ENCODE peak calls at places on chromosomes 12 and 14, in ten cellular contexts. C, F, X, W, K, D, R, L, Q and N are unnamed samples.

GRCh38 chr12:76226397-76226796 is 121.8 kb downstream of the BBS10 start:
- DNase-seq in W (no peak), F (no peak), K (no peak), C (no peak), Q (no peak), R (no peak), D (no peak), X (no peak), L (no peak), N (no peak)

GRCh38 chr12:55720894-55721444 is 776 bp downstream of the RDH5 start:
- DNase-seq in R (no peak), C (peak), F (peak), L (no peak), Q (no peak), D (peak), W (peak), X (peak), K (peak), N (peak)

GRCh38 chr12:4960030-4960429 is 50.3 kb downstream of the KCNA1 start:
- DNase-seq in R (no peak), L (no peak), Q (no peak), W (no peak), F (no peak), D (no peak), C (no peak), K (no peak), X (no peak), N (peak)

GRCh38 chr12:101908395-101908794 is 31.0 kb downstream of the DRAM1 start:
- DNase-seq in L (no peak), C (peak), D (peak), W (no peak), X (no peak), Q (no peak), F (no peak), K (no peak), R (no peak), N (no peak)

GRCh38 chr12:109770861-109771670 is 57.4 kb downstream of the FAM222A start:
- DNase-seq in Q (no peak), W (no peak), R (no peak), D (peak), L (no peak), C (peak), X (no peak), F (no peak), K (peak), N (peak)

GRCh38 chr14:100780646-100781355 is 45.1 kb upstream of the MEG3 start:
- DNase-seq in R (no peak), C (peak), Q (no peak), F (no peak), L (no peak), D (peak), X (no peak), K (no peak), W (peak), N (peak)

GRCh38 chr12:3491938-3492867 is 1.2 kb downstream of the PRMT8 start:
- DNase-seq in X (no peak), L (peak), K (peak), C (peak), W (peak), D (no peak), Q (peak), R (no peak), F (peak), N (no peak)

GRCh38 chr12:75389706-75390105 is 1.2 kb upstream of the GLIPR1L2 start:
- DNase-seq in Q (no peak), L (no peak), K (no peak), D (no peak), F (no peak), R (no peak), W (no peak), X (no peak), C (no peak), N (no peak)

GRCh38 chr12:6285532-6286306 is 24.8 kb upstream of the PLEKHG6 start:
- DNase-seq in X (no peak), F (no peak), R (no peak), K (no peak), Q (no peak), D (no peak), L (no peak), C (no peak), W (no peak), N (no peak)

GRCh38 chr14:91277546-91278382 is 33.3 kb upstream of the GPR68 start:
- DNase-seq in L (no peak), D (no peak), W (no peak), R (no peak), Q (no peak), C (no peak), X (no peak), K (no peak), F (no peak), N (no peak)

GRCh38 chr12:85130631-85131030 is 94.5 kb downstream of the LRRIQ1 start:
- DNase-seq in D (no peak), L (no peak), C (no peak), X (no peak), K (no peak), F (no peak), Q (no peak), W (no peak), R (no peak), N (no peak)

GRCh38 chr12:21774358-21775129 is at the start of gene KCNJ8:
- DNase-seq in C (peak), D (peak), X (peak), R (no peak), L (peak), F (no peak), K (peak), W (peak), Q (peak), N (peak)

GRCh38 chr14:36271222-36271621 is 49.2 kb downstream of the MBIP start:
- DNase-seq in W (no peak), F (no peak), K (no peak), Q (no peak), R (no peak), C (no peak), X (no peak), L (no peak), D (no peak), N (no peak)

GRCh38 chr12:5388581-5389535 is 43.0 kb upstream of the NTF3 start:
- DNase-seq in Q (no peak), F (no peak), X (no peak), K (no peak), C (no peak), L (no peak), R (no peak), W (no peak), D (no peak), N (no peak)

GRCh38 chr12:704516-705242 is 41.4 kb upstream of the NINJ2 start:
- DNase-seq in X (no peak), W (no peak), D (no peak), L (no peak), R (no peak), K (no peak), F (no peak), C (no peak), Q (no peak), N (no peak)

GRCh38 chr12:6606331-6607131 is 648 bp downstream of the CHD4 start:
- DNase-seq in R (no peak), D (peak), C (peak), X (peak), F (peak), W (peak), K (peak), L (no peak), Q (peak), N (peak)

GRCh38 chr14:89110110-89110509 is 285.7 kb downstream of the TTC8 start:
- DNase-seq in X (no peak), K (no peak), R (no peak), F (no peak), L (no peak), Q (no peak), C (no peak), W (no peak), D (no peak), N (no peak)

GRCh38 chr14:55801121-55801520 is 221.1 kb downstream of the KTN1 start:
- DNase-seq in L (no peak), R (no peak), D (no peak), C (no peak), F (no peak), Q (no peak), W (no peak), K (no peak), X (no peak), N (no peak)

GRCh38 chr14:72613196-72613974 is 280.5 kb downstream of the DPF3 start:
- DNase-seq in K (peak), W (peak), R (no peak), C (peak), D (no peak), X (no peak), F (no peak), L (peak), Q (no peak), N (no peak)

GRCh38 chr14:98692832-98693231 is 579.2 kb downstream of the BCL11B start:
- DNase-seq in Q (no peak), X (no peak), C (no peak), F (no peak), K (no peak), R (no peak), D (no peak), W (no peak), L (no peak), N (no peak)

GRCh38 chr14:72790887-72791566 is 102.9 kb downstream of the DPF3 start:
- DNase-seq in W (no peak), C (no peak), X (no peak), R (no peak), D (no peak), F (no peak), Q (no peak), K (no peak), L (no peak), N (no peak)

GRCh38 chr12:66352197-66352596 is 49.9 kb downstream of the HELB start:
- DNase-seq in F (peak), K (peak), D (peak), C (no peak), W (no peak), X (no peak), R (no peak), Q (no peak), L (peak), N (no peak)

GRCh38 chr12:18250313-18250916 is 10.9 kb upstream of the PIK3C2G start:
- DNase-seq in F (peak), X (no peak), Q (no peak), C (no peak), R (no peak), D (no peak), W (no peak), L (no peak), K (peak), N (no peak)

GRCh38 chr14:104080557-104081492 is 4.7 kb upstream of the ASPG start:
- DNase-seq in R (no peak), K (no peak), C (peak), X (no peak), W (peak), Q (no peak), F (no peak), L (no peak), D (peak), N (no peak)

GRCh38 chr14:104076743-104077142 is 8.8 kb upstream of the ASPG start:
- DNase-seq in W (no peak), R (no peak), C (no peak), Q (no peak), F (no peak), X (no peak), L (no peak), K (no peak), D (no peak), N (no peak)

GRCh38 chr14:104081493-104081835 is 4.0 kb upstream of the ASPG start:
- DNase-seq in C (no peak), L (no peak), R (no peak), D (no peak), X (no peak), F (no peak), W (no peak), K (no peak), Q (no peak), N (no peak)

GRCh38 chr14:104075530-104076151 is 9.9 kb upstream of the ASPG start:
- DNase-seq in C (no peak), L (no peak), X (no peak), Q (no peak), W (no peak), F (no peak), R (no peak), D (no peak), K (peak), N (no peak)

DNA sequence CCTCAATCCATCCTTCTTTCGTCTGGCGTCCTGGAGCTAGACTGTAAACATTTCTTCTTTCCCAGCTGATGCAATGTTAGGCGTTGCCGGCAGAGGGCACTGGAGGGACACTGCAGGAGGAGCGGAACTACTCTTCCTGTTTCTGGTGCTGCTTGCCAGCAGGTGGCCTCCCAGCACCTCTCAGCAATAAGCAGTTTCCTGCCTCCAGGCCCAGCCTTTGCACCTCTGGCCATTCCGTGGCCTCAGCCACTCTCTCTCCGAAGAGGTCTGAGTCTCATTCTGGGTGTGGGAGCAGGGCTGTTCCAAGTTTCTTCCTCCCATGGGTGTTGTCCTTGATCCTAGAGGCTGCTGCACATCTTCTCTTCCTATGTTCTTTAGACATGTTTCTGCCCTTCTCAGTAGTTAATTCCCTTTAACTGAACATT is 7.5 kb upstream of the ASPG start:
- DNase-seq in R (peak), D (peak), W (peak), Q (peak), K (peak), X (peak), C (peak), L (peak), F (peak), N (peak)
- TF ChIP-seq EP300 in R (no peak), D (no peak), W (no peak), Q (no peak), K (no peak), X (no peak), C (no peak), L (no peak), F (no peak), N (no peak)

DNA sequence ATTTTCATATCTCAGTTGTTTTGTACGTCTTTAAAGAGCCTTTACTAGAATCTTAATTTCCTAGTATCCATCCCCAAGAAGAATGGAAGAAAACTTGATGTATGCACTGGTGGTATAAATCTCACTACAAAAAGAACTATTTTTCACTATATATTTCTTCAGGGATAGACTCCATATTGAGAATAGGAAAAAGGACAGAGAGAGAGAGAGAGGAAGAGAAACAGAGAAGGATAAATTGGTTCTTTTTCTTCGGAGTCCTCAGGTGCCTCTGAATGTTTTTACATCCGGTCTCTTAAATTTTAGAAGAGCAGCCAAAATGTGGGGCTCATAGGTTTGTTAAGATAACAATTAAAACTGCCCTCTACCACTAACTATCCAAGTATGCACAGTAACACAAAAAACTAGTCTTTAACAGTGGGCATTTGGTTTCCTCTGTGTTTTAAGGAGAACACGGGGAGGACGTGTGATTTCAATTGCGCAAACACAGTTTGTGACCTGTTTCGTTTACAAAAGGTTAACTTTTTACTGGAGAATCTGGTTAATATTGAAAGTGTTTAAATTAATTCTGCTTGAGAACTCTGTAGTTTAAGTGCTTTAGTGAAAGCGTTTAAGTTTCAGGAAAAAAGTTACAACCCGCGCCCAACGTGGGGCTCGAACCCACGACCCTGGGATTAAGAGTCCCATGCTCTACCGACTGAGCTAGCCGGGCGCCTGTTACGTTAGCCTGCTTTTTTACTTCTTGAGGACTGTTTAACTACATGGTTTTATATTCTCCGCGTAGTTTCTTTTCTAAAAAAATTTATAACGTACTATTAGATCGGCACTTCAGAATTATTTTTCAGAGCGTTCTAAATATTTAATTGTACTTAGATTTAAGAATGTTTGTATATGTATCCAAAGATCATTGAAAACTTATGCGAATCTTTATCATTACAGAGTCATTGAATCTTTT is 5.1 kb upstream of the PSMA3 start:
- DNase-seq in R (peak), L (peak), X (peak), F (peak), W (peak), C (peak), K (no peak), Q (peak), D (peak), N (peak)
- TF ChIP-seq POLR2AphosphoS5 in R (no peak), L (no peak), X (no peak), F (no peak), W (peak), C (no peak), K (no peak), Q (no peak), D (no peak), N (peak)

GRCh38 chr14:68637106-68638021 is 155.5 kb downstream of the ZFP36L1 start:
- DNase-seq in F (no peak), C (no peak), Q (no peak), W (no peak), K (no peak), D (no peak), X (peak), R (no peak), L (peak), N (peak)
- H3K27ac ChIP-seq in F (no peak), C (peak), Q (no peak), W (peak), K (no peak), D (peak), X (peak), R (no peak), L (no peak), N (peak)

DNA sequence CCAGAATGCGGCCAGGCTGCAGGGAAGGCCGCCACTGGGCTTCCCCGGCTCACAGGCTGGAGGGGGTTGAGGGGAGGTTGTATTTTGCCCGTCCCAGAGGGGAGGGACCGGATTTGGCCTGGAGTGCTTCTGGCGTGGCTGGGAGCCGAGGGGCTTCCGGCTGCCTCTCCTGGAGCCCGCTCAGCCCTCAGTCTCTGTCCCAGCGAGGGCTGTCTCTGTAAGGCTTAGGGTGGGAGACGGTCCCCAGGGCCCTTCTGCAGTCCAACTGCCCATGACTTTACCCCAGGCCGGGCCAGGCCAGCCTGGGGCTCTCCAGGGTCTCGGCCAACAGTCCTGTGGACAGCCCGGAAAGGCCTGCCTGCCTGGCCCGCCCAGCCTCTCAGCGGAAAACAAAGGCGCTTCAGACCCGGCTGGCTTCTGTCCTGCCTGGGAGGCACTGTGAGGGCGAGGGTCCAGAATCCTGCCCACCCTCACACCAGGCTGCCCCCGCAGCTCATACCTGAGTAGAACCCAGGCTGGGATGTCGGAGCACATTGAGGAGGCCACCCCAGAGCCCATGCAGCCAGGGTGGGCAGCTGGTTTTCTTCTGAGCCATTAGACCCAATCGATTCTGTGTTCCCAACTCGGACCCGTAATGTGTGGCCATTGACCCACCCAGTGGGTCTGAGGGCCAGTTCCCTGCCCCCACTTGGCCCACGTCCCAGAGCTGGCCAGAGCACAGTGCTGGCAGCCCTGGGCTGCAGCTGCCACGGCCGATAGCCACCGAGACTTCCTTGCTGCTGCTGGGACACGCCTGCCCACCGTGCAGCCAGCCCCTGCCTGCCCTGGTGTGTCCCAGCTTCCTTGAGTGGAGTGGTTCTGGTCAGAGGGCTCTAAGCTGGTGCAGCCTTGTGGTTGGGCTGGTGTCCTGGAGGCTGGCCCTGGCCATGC is 1.6 kb downstream of the CRIP2 start:
- DNase-seq in F (peak), C (peak), X (peak), Q (no peak), L (no peak), D (peak), K (peak), W (no peak), R (no peak), N (no peak)
- TF ChIP-seq EP300 in F (no peak), C (no peak), X (no peak), Q (no peak), L (no peak), D (no peak), K (peak), W (no peak), R (no peak), N (no peak)